ENCODE peak calls at places on chromosomes 11 and 22, in six cellular contexts. One of them, this sample, is unnamed.

GRCh38 chr11:75479598-75479986 is 46.1 kb downstream of the GDPD5 start:
- DNase-seq in prostate gland: peak; percentile 23
- DNase-seq in AG04450: no peak
- DNase-seq in esophagus muscularis mucosa: no peak
- DNase-seq in heart right ventricle: no peak
- DNase-seq in IMR-90: no peak
- DNase-seq in this sample: no peak

GRCh38 chr22:20549232-20549841 is 41.9 kb downstream of the MED15 start:
- DNase-seq in IMR-90: no peak
- DNase-seq in prostate gland: no peak
- DNase-seq in AG04450: no peak
- DNase-seq in heart right ventricle: no peak
- DNase-seq in esophagus muscularis mucosa: no peak
- DNase-seq in this sample: no peak

GRCh38 chr22:49295851-49296560 is 531.7 kb downstream of the BRD1 start:
- DNase-seq in heart right ventricle: no peak
- DNase-seq in IMR-90: no peak
- DNase-seq in esophagus muscularis mucosa: peak; percentile 91
- DNase-seq in prostate gland: no peak
- DNase-seq in AG04450: no peak
- DNase-seq in this sample: no peak

GRCh38 chr11:125593113-125593761 is 585 bp downstream of the STT3A start:
- DNase-seq in IMR-90: peak; percentile 46
- DNase-seq in prostate gland: peak; percentile 11
- DNase-seq in heart right ventricle: no peak
- DNase-seq in AG04450: no peak
- DNase-seq in esophagus muscularis mucosa: no peak
- DNase-seq in this sample: peak; percentile 25

GRCh38 chr22:20551805-20552449 is 44.5 kb downstream of the MED15 start:
- DNase-seq in prostate gland: no peak
- DNase-seq in AG04450: no peak
- DNase-seq in esophagus muscularis mucosa: no peak
- DNase-seq in heart right ventricle: peak; percentile 46
- DNase-seq in IMR-90: no peak
- DNase-seq in this sample: no peak

GRCh38 chr22:24159650-24160049 is 21.6 kb upstream of the SUSD2 start:
- DNase-seq in esophagus muscularis mucosa: no peak
- DNase-seq in prostate gland: no peak
- DNase-seq in heart right ventricle: no peak
- DNase-seq in IMR-90: no peak
- DNase-seq in AG04450: no peak
- DNase-seq in this sample: no peak

GRCh38 chr11:116182356-116182966 is 590.3 kb downstream of the BUD13 start:
- DNase-seq in esophagus muscularis mucosa: no peak
- DNase-seq in AG04450: no peak
- DNase-seq in heart right ventricle: no peak
- DNase-seq in prostate gland: no peak
- DNase-seq in IMR-90: no peak
- DNase-seq in this sample: no peak

GRCh38 chr11:112162761-112163669 is 879 bp downstream of the IL18 start:
- DNase-seq in IMR-90: peak; percentile 42
- DNase-seq in esophagus muscularis mucosa: no peak
- DNase-seq in AG04450: no peak
- DNase-seq in heart right ventricle: no peak
- DNase-seq in prostate gland: no peak
- DNase-seq in this sample: no peak

GRCh38 chr11:128908391-128909246 is 17.5 kb downstream of the KCNJ5 start:
- DNase-seq in prostate gland: peak; percentile 68
- DNase-seq in heart right ventricle: peak; percentile 73
- DNase-seq in IMR-90: peak; percentile 82
- DNase-seq in AG04450: peak; percentile 26
- DNase-seq in esophagus muscularis mucosa: no peak
- DNase-seq in this sample: peak; percentile 42

DNA sequence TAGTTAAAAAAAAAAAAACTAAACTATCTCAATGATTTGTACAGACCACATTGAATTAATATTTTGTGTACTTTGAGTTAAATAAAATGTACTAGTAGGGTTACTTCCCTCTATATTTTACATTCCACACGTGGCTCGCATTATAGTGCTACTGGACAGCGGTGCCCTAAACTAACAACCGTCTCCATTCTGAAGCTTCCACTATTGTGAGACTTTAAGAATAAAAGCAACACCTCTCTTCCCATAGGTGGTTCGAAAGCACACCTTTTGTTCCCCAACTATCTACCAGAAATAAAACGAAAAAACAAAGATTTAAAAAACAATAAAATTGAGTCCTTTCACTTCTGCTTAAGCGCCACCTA is 431 bp upstream of the TTC17 start:
- DNase-seq in IMR-90: no peak
- DNase-seq in prostate gland: no peak
- DNase-seq in esophagus muscularis mucosa: no peak
- DNase-seq in heart right ventricle: no peak
- DNase-seq in AG04450: no peak
- DNase-seq in this sample: no peak
- H3K27ac ChIP-seq in IMR-90: peak overlapping the region; percentile 62
- H3K27ac ChIP-seq in prostate gland: peak overlapping the region; percentile 79
- H3K27ac ChIP-seq in esophagus muscularis mucosa: peak overlapping the region; percentile 86
- H3K27ac ChIP-seq in heart right ventricle: peak overlapping the region; percentile 97
- H3K27ac ChIP-seq in AG04450: no peak overlapping the region
- H3K27ac ChIP-seq in this sample: peak overlapping the region; percentile 90

GRCh38 chr11:37505406-37505805 is 907.4 kb upstream of the RAG2 start:
- DNase-seq in prostate gland: no peak
- DNase-seq in AG04450: no peak
- DNase-seq in esophagus muscularis mucosa: no peak
- DNase-seq in heart right ventricle: no peak
- DNase-seq in IMR-90: no peak
- DNase-seq in this sample: no peak
- H3K4me3 ChIP-seq in prostate gland: no peak overlapping the region
- H3K4me3 ChIP-seq in AG04450: no peak overlapping the region
- H3K4me3 ChIP-seq in esophagus muscularis mucosa: no peak overlapping the region
- H3K4me3 ChIP-seq in heart right ventricle: no peak overlapping the region
- H3K4me3 ChIP-seq in IMR-90: no peak overlapping the region
- H3K4me3 ChIP-seq in this sample: no peak overlapping the region

DNA sequence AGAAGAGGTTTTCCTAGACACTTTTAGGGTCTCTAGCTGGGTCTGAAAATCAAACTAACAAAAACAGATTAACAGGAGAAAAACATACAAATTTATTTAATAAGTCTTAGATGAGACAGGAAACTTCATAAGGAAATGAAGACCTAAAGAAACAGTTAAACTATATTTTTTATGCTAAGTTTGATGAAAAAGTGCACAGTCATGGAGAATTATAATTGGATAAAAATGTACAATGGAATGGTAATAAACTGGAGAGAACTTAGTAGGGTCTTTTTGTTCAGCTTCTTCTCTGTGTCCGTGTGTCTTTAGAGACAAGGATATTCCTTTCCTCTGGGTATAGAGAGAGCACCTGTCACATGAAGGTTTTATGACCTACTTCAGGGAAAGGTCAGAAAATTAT is 323.4 kb downstream of the RAB38 start:
- DNase-seq in IMR-90: no peak
- DNase-seq in heart right ventricle: no peak
- DNase-seq in esophagus muscularis mucosa: no peak
- DNase-seq in prostate gland: no peak
- DNase-seq in AG04450: no peak
- DNase-seq in this sample: no peak
- TF ChIP-seq CTCF in IMR-90: no peak
- TF ChIP-seq CTCF in heart right ventricle: no peak
- TF ChIP-seq CTCF in esophagus muscularis mucosa: no peak
- TF ChIP-seq CTCF in prostate gland: no peak
- TF ChIP-seq CTCF in AG04450: no peak
- TF ChIP-seq CTCF in this sample: no peak

DNA sequence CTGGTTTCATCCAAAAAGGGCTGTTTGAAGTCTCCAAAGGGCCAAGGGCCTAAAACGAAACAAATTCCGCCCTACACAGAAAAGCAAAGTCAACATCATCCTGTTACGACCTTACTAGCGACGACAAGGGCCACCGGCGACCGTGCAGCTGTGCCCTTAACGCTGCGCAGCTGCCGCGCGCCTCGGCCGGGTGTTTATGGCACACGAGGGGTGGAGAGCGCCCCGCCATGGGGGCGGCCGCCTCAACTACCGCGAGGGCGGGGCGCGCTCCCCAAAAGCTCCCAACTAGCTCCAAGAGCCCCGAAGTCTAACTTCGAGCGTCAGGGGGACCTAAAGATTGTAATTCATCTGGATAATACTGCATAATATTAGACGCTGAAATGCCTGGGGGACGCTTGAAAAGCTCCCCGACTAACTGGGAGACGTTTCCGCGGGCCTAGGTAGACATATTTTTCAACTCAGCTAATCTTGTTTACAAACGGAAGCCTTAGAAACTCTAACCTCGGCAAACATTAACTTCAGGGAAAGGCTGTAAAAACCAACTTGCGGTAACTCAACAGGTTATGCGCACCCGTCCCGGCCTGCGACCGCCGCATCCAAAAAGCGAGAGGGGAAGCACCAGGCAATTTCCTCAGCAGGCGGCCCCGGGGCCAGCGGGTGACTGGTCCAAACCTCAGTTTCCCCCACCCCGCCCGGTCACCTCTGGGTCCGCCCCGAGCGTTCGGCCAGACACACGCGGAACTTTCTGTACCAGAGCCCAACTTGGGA is 688 bp downstream of the TMEM123 start:
- DNase-seq in AG04450: no peak
- DNase-seq in esophagus muscularis mucosa: no peak
- DNase-seq in prostate gland: peak; percentile 69
- DNase-seq in heart right ventricle: peak; percentile 58
- DNase-seq in IMR-90: peak; percentile 28
- DNase-seq in this sample: peak; percentile 11
- H3K27ac ChIP-seq in AG04450: peak overlapping the region; percentile 48
- H3K27ac ChIP-seq in esophagus muscularis mucosa: peak overlapping the region; percentile 90
- H3K27ac ChIP-seq in prostate gland: peak overlapping the region; percentile 89
- H3K27ac ChIP-seq in heart right ventricle: peak overlapping the region; percentile 89
- H3K27ac ChIP-seq in IMR-90: peak overlapping the region; percentile 84
- H3K27ac ChIP-seq in this sample: peak overlapping the region; percentile 18

GRCh38 chr22:23072911-23073491 is 2.7 kb downstream of the GNAZ start:
- DNase-seq in AG04450: no peak
- DNase-seq in prostate gland: no peak
- DNase-seq in esophagus muscularis mucosa: no peak
- DNase-seq in heart right ventricle: no peak
- DNase-seq in IMR-90: no peak
- DNase-seq in this sample: no peak
- H3K4me3 ChIP-seq in AG04450: no peak overlapping the region
- H3K4me3 ChIP-seq in prostate gland: no peak overlapping the region
- H3K4me3 ChIP-seq in esophagus muscularis mucosa: no peak overlapping the region
- H3K4me3 ChIP-seq in heart right ventricle: no peak overlapping the region
- H3K4me3 ChIP-seq in IMR-90: no peak overlapping the region
- H3K4me3 ChIP-seq in this sample: no peak overlapping the region

This sample was measured in brain microvascular endothelial cell.